ENCODE peak calls at places on chromosome 3, in four cellular contexts. P, E, B and U are unnamed samples. For H3K27me3, the result is how much of the 10 kb centered on the place peaks cover.

GRCh38 chr3:70308760-70309159 is 3.7 kb downstream of the MDFIC2 start:
- DNase-seq in B (peak), P (no peak), E (no peak), U (no peak)

GRCh38 chr3:111785034-111785433 is 74.0 kb upstream of the PHLDB2 start:
- DNase-seq in P (no peak), E (no peak), B (no peak), U (no peak)

GRCh38 chr3:111152506-111152905 is 80.9 kb downstream of the NECTIN3 start:
- DNase-seq in E (no peak), B (peak), P (no peak), U (no peak)

GRCh38 chr3:178536271-178537079 is at the start of gene KCNMB2:
- DNase-seq in P (no peak), B (no peak), E (no peak), U (no peak)

GRCh38 chr3:50170689-50171088 is 15.6 kb downstream of the SEMA3F start:
- DNase-seq in E (no peak), P (peak), B (peak), U (no peak)

GRCh38 chr3:118544458-118544857 is 490.2 kb downstream of the IGSF11 start:
- DNase-seq in B (no peak), E (no peak), P (no peak), U (no peak)

GRCh38 chr3:42031808-42032475 is 59.2 kb upstream of the TRAK1 start:
- DNase-seq in P (peak), B (no peak), E (no peak), U (no peak)

GRCh38 chr3:170359178-170359704 is 1.7 kb downstream of the SKIL start:
- DNase-seq in B (no peak), P (no peak), E (no peak), U (no peak)

GRCh38 chr3:53030864-53031445 is 14.9 kb downstream of the SFMBT1 start:
- DNase-seq in B (no peak), P (no peak), E (peak), U (peak)

GRCh38 chr3:170163956-170164645 is 17.4 kb downstream of the PHC3 start:
- DNase-seq in P (no peak), E (no peak), B (no peak), U (no peak)

GRCh38 chr3:66828303-66828702 is 169.8 kb upstream of the KBTBD8 start:
- DNase-seq in P (no peak), E (no peak), B (no peak), U (no peak)

GRCh38 chr3:150349314-150350097 is 58.6 kb upstream of the TSC22D2 start:
- DNase-seq in E (no peak), P (no peak), B (no peak), U (no peak)

GRCh38 chr3:73255609-73256029 is 194.2 kb downstream of the EBLN2 start:
- DNase-seq in E (no peak), B (peak), P (peak), U (no peak)

GRCh38 chr3:45964139-45964538 is 20.9 kb downstream of the CXCR6 start:
- DNase-seq in B (no peak), P (no peak), E (no peak), U (no peak)

GRCh38 chr3:100210777-100211145 is 50.0 kb upstream of the TBC1D23 start:
- DNase-seq in E (peak), P (no peak), B (peak), U (no peak)

GRCh38 chr3:47613723-47614122 is 35.1 kb upstream of the CSPG5 start:
- DNase-seq in B (no peak), P (no peak), E (no peak), U (no peak)

GRCh38 chr3:196967412-196968232 is 1.0 kb downstream of the PIGZ start:
- DNase-seq in P (peak), B (no peak), E (no peak), U (no peak)

GRCh38 chr3:170632780-170633179 is 46.9 kb upstream of the SLC7A14 start:
- DNase-seq in P (no peak), E (no peak), B (no peak), U (no peak)

GRCh38 chr3:59425371-59425770 is 375.5 kb upstream of the CFAP20DC start:
- DNase-seq in P (no peak), E (no peak), B (peak), U (no peak)

GRCh38 chr3:48423883-48424695 is 5.8 kb downstream of the PLXNB1 start:
- DNase-seq in B (no peak), E (no peak), P (no peak), U (no peak)

GRCh38 chr3:100046986-100047385 is 67.3 kb downstream of the FILIP1L start:
- DNase-seq in P (no peak), B (no peak), E (no peak), U (no peak)

DNA sequence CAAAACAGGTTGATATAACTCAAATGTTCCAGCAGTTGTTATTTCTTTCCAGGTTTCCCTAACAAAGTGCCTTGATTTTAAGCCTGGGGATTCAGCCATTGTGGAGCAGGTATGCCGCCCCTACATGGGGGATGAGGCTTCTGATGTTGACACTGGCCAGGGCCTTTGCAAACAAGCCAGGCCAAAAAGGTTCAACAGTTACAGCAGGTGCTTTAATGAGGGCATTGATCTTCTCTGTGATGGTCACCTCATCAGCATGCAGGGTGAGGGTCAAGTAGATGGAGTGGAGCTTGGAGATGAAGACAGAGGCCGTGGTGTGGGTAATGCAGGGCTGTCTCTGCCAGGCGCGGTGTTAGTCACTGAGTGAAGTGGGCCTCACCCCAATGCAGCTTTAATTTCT is 22.6 kb upstream of the EHHADH start:
- DNase-seq in E (no peak), P (no peak), B (no peak), U (no peak)
- H3K27ac ChIP-seq in E (no peak), P (no peak), B (no peak), U (no peak)

GRCh38 chr3:40189118-40189517 is 120.4 kb upstream of the EIF1B start:
- DNase-seq in P (no peak), E (no peak), B (no peak), U (no peak)
- H3K27me3 ChIP-seq in P (under half), E (under half), B (under half), U (under half)

GRCh38 chr3:106570426-106570825 is 701.6 kb upstream of the CBLB start:
- DNase-seq in P (no peak), B (no peak), E (no peak), U (no peak)

GRCh38 chr3:106560451-106560966 is 691.7 kb upstream of the CBLB start:
- DNase-seq in E (no peak), P (no peak), B (no peak), U (no peak)

DNA sequence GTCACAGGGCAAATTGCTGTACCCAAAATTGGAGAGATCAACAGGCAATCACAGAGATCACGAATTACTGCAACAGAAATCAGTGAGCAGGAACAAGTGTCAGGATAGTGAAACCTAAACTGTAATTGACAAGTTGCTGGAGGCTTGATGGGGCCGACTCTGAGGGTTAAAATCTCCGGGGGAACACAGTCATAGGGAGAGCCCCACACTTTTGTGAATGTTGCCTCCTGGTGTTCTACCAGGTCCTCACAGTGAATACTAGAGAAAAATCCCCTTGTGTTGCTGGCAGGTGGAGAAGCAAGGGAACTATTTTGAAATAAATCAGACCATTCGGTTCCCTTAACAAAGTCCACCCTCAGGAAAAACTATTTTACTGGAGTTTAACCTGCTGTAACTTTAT is 697.5 kb upstream of the CBLB start:
- DNase-seq in E (no peak), P (no peak), B (no peak), U (no peak)
- TF ChIP-seq CTCF in E (no peak), P (no peak), B (peak), U (no peak)

GRCh38 chr3:147030274-147030673 is 376.1 kb downstream of the ZIC4 start:
- DNase-seq in E (no peak), P (no peak), B (no peak), U (no peak)
- H3K27ac ChIP-seq in E (no peak), P (no peak), B (no peak), U (no peak)

GRCh38 chr3:71722693-71723092 is 2.5 kb downstream of the EIF4E3 start:
- DNase-seq in P (no peak), B (no peak), E (no peak), U (no peak)
- H3K27me3 ChIP-seq in P (under half), B (under half), E (half or more), U (under half)

DNA sequence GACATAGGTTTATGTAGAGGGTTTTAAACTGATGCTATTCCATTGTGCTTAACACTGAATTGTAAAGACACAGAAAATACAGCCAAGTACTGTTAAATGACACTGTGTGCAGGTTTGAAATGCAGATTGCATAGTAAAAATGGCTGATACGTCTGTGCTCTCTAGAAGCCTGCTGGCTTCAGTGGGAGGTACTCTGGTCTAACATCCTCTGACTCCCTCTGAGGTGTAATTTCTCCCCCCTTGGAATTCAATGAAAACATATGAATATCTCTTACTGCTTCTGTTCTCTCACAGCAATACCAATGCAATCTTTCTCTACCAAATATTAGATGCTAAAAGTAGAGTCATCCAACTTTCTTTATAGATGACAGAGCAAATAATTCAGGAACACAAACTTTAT is 176.6 kb downstream of the SLC9A9 start:
- DNase-seq in P (no peak), B (no peak), E (no peak), U (no peak)
- TF ChIP-seq CTCF in P (no peak), B (no peak), E (no peak), U (no peak)

DNA sequence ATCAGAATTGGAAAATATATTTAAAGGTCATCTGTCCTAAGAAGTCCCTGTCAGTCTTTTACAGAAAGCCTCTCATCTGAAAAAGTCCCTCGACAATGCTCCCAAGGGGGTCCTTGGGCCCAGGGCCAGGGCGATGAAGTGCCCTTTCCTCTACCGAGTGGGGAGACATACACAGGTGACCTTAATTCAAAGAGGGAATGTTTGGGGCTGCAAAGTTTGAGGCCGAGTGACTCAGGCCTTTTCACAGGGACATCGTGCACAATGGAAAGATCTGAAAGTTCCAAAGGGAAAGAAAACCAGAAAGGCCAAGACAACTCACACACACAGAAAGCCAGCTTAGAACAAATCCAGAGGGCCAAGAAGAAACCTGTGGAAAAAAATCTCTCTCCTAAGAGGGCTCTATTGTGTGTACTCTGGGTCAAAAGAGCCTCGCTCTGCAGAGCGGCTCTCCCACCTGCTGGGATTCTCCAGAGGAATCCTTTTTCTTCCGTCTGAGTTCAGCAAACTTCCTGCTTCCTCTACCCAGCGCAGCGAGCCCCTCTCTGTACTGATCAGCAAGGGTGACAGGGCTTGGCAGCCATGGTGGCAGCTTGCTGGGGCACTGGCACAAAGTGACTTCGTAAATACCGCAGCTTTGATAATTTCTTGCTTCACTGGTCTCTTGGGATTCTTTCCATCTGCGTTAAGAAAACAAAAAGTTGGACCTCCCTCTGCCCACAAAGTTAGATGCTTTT is 259.1 kb downstream of the OPA1 start:
- DNase-seq in B (no peak), E (no peak), P (no peak), U (no peak)
- H3K27ac ChIP-seq in B (no peak), E (no peak), P (no peak), U (no peak)

DNA sequence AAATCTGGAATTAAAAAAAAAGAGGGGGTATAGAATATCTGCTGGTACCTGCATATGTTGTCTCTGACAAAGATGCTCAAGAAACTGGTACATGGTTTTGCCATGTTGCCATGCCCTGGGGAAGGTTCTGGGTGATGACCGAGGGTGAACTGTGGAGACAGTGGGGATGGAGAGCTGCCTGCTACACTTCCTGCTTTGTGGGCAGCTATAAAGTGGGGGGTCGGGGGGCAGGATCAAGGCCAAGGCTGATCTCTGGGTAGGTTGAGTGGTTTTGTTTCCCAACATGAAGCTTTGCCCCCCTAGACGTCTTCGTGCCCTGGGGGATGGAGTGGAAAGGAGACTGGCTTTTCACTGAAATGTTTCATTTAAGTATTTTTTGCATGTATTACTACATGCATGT is 74.6 kb downstream of the IQSEC1 start:
- DNase-seq in P (no peak), B (no peak), E (no peak), U (no peak)
- H3K27me3 ChIP-seq in P (under half), B (under half), E (under half), U (under half)